ENCODE peak calls at places on chromosomes 1 and 21, in eight cellular contexts. S is stomach, E is heart left ventricle, Q is body of pancreas, I is K562, Z is Peyer's patch, K is right lobe of liver, X is tibial nerve. C is an unnamed sample. For H3K27me3, the result is how much of the 10 kb centered on the place peaks cover.

GRCh38 chr21:43958364-43959158 is 53.5 kb upstream of the TRAPPC10 start:
- DNase-seq in X (no peak), K (no peak), Q (no peak), Z (no peak), S (no peak), I (no peak), E (no peak), C (no peak)

GRCh38 chr1:114180742-114181141 is 27.1 kb upstream of the SYT6 start:
- DNase-seq in X (no peak), Z (no peak), S (no peak), K (peak), I (no peak), E (no peak), Q (no peak), C (no peak)

GRCh38 chr1:38178236-38178635 is 131.6 kb upstream of the POU3F1 start:
- DNase-seq in I (no peak), Z (no peak), K (no peak), Q (no peak), E (no peak), S (no peak), X (no peak), C (no peak)

GRCh38 chr1:211951856-211952255 is 83.5 kb downstream of the INTS7 start:
- DNase-seq in Z (no peak), S (no peak), X (no peak), E (no peak), I (no peak), Q (no peak), K (no peak), C (no peak)

GRCh38 chr1:8424539-8425116 is 106.7 kb downstream of the SLC45A1 start:
- DNase-seq in Z (peak), X (peak), E (peak), I (peak), Q (peak), S (peak), K (no peak), C (peak)

GRCh38 chr1:170063109-170063826 is 11.2 kb downstream of the KIFAP3 start:
- DNase-seq in Z (no peak), K (no peak), Q (no peak), E (no peak), I (peak), S (no peak), X (no peak), C (no peak)

GRCh38 chr1:40774266-40774998 is 9.2 kb upstream of the KCNQ4 start:
- DNase-seq in K (peak), E (peak), I (peak), X (peak), S (peak), Z (peak), Q (peak), C (peak)

GRCh38 chr1:66330711-66331110 is 203.2 kb upstream of the SGIP1 start:
- DNase-seq in Q (no peak), K (no peak), S (no peak), E (no peak), I (no peak), X (no peak), Z (no peak), C (no peak)

GRCh38 chr1:227947678-227948492 is at the start of gene WNT9A:
- DNase-seq in K (peak), X (no peak), I (peak), Z (no peak), S (peak), E (peak), Q (peak), C (peak)

GRCh38 chr1:193115629-193116227 is 6.1 kb upstream of the CDC73 start:
- DNase-seq in X (no peak), E (no peak), Z (no peak), S (no peak), K (no peak), Q (no peak), I (peak), C (peak)

GRCh38 chr1:230167419-230167852 is 100.4 kb downstream of the GALNT2 start:
- DNase-seq in Z (no peak), K (no peak), I (peak), S (no peak), Q (no peak), E (no peak), X (no peak), C (no peak)

GRCh38 chr1:204716687-204717086 is 31.1 kb upstream of the LRRN2 start:
- DNase-seq in Z (no peak), E (no peak), S (no peak), Q (no peak), X (no peak), K (no peak), I (no peak), C (no peak)

GRCh38 chr1:182666736-182667135 is 17.7 kb downstream of the RGS8 start:
- DNase-seq in E (no peak), X (no peak), Q (no peak), K (no peak), S (no peak), Z (no peak), I (no peak), C (no peak)

GRCh38 chr1:51215169-51215568 is 20.9 kb upstream of the RNF11 start:
- DNase-seq in Z (no peak), Q (no peak), S (no peak), E (no peak), X (no peak), K (no peak), I (no peak), C (no peak)

GRCh38 chr1:176866011-176866410 is 298.5 kb downstream of the ASTN1 start:
- DNase-seq in Z (no peak), X (no peak), Q (no peak), S (no peak), K (no peak), I (no peak), E (no peak), C (no peak)

GRCh38 chr1:176576670-176577069 is 113.7 kb downstream of the PAPPA2 start:
- DNase-seq in Q (no peak), Z (no peak), E (no peak), I (no peak), S (no peak), K (no peak), X (no peak), C (no peak)

GRCh38 chr1:116982319-116983004 is 19.1 kb upstream of the CD101 start:
- DNase-seq in S (no peak), Q (peak), K (no peak), X (no peak), Z (no peak), E (no peak), I (no peak), C (no peak)

GRCh38 chr1:35447278-35447677 is 109.9 kb downstream of the KIAA0319L start:
- DNase-seq in Q (no peak), X (no peak), S (no peak), K (no peak), E (no peak), I (no peak), Z (no peak), C (no peak)

GRCh38 chr1:209612646-209613350 is 29.3 kb downstream of the CAMK1G start:
- DNase-seq in E (no peak), X (no peak), I (no peak), K (no peak), S (no peak), Q (no peak), Z (no peak), C (no peak)

GRCh38 chr1:168835153-168835648 is 106.2 kb upstream of the DPT start:
- DNase-seq in Z (no peak), S (no peak), E (no peak), K (no peak), X (no peak), Q (no peak), I (no peak), C (no peak)

GRCh38 chr1:117646007-117646913 is 40.4 kb downstream of the TENT5C start:
- DNase-seq in Z (no peak), Q (no peak), I (peak), S (no peak), K (no peak), X (no peak), E (no peak), C (no peak)

GRCh38 chr21:35189077-35189863 is 140.2 kb upstream of the RUNX1 start:
- DNase-seq in Z (no peak), I (no peak), E (no peak), S (no peak), Q (no peak), X (no peak), K (no peak), C (peak)

GRCh38 chr1:246597340-246597739 is 31.1 kb downstream of the CNST start:
- DNase-seq in Q (peak), K (no peak), Z (no peak), X (no peak), I (no peak), S (peak), E (peak), C (peak)

GRCh38 chr1:221473392-221473791 is 268.5 kb downstream of the DUSP10 start:
- DNase-seq in E (no peak), K (no peak), S (no peak), Q (no peak), I (peak), Z (no peak), X (no peak), C (no peak)

GRCh38 chr1:30749691-30750583 is 7.6 kb downstream of the LAPTM5 start:
- DNase-seq in K (no peak), S (no peak), X (no peak), Z (peak), E (no peak), I (no peak), Q (no peak), C (no peak)

DNA sequence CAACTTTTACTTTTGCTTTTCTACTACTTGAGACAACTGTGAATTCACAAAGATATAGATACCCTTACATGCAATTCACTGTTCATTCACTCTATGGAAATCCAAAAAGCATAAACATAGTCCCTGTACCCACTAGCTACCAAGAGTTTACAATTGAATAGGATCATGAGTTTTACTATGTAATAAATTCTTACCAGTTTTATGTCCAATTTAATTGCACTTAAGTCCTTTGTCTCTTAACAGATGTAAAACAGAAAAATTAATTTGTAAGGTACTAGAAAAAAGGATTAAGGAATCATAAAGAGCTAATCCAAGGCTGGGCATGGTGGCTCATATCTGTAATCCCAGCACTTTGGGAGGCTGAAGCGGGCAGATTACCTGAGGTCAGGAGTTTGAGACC is 24.4 kb downstream of the DIPK1A start:
- DNase-seq in X (no peak), E (no peak), S (no peak), K (no peak), I (no peak), Q (no peak), Z (no peak), C (no peak)
- H3K27me3 ChIP-seq in X (under half), E (under half), S (under half), K (under half), I (under half), Q (under half), Z (under half), C (under half)

GRCh38 chr1:206556047-206556747 is 48.9 kb downstream of the RASSF5 start:
- DNase-seq in X (no peak), E (no peak), S (no peak), Q (no peak), K (no peak), I (no peak), Z (no peak), C (no peak)

GRCh38 chr1:206559661-206559995 is 52.3 kb downstream of the RASSF5 start:
- DNase-seq in E (no peak), X (no peak), Z (no peak), I (peak), S (no peak), Q (no peak), K (no peak), C (no peak)

GRCh38 chr1:206556748-206557635 is 49.7 kb downstream of the RASSF5 start:
- DNase-seq in Q (peak), S (peak), Z (peak), X (peak), I (peak), E (peak), K (peak), C (peak)

GRCh38 chr1:206558794-206559660 is 51.7 kb downstream of the RASSF5 start:
- DNase-seq in I (peak), K (no peak), X (no peak), S (no peak), Q (no peak), Z (peak), E (no peak), C (no peak)

GRCh38 chr1:206557636-206558473 is 50.5 kb downstream of the RASSF5 start:
- DNase-seq in I (peak), Z (peak), Q (no peak), X (no peak), S (peak), K (no peak), E (no peak), C (no peak)
- TF ChIP-seq POLR2A in I (no peak), Z (no peak), Q (no peak), X (no peak), S (no peak), K (no peak), E (no peak), C (no peak)

DNA sequence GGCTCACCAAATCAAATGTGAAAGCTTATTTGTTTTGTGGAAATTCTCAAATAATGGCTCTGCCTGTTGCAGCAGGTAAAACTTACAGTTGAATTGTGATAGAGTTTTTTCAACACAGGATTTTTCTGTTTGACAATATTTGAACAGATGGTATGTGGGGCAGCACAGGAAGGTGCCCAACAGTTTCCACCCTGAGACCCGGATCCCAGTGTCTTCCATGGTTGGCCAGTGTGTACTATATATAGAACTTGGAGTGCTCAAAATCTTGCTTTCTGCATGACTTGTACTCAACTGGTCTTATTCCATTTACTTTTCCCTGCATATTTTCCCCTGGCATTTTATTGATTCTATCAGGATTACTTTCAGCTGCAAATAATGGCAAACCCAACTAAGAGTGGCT is 90.7 kb upstream of the SIM2 start:
- DNase-seq in S (no peak), X (no peak), I (no peak), K (no peak), Q (no peak), Z (no peak), E (no peak), C (no peak)
- H3K27me3 ChIP-seq in S (under half), X (under half), I (under half), K (under half), Q (under half), Z (under half), E (under half), C (under half)

GRCh38 chr1:153540394-153541361 is at the start of gene S100A5:
- DNase-seq in S (no peak), Q (no peak), K (no peak), I (peak), X (no peak), E (no peak), Z (peak), C (no peak)

GRCh38 chr1:153537376-153537730 is 1.6 kb upstream of the S100A6 start:
- DNase-seq in Q (no peak), I (no peak), Z (no peak), X (no peak), E (no peak), S (no peak), K (no peak), C (no peak)

GRCh38 chr1:153539395-153540093 is 1.2 kb downstream of the S100A5 start:
- DNase-seq in Q (no peak), Z (no peak), X (no peak), E (no peak), I (no peak), K (no peak), S (no peak), C (no peak)

GRCh38 chr1:153536618-153537375 is 1.0 kb upstream of the S100A6 start:
- DNase-seq in S (peak), K (no peak), Q (no peak), Z (no peak), X (no peak), E (no peak), I (no peak), C (no peak)

DNA sequence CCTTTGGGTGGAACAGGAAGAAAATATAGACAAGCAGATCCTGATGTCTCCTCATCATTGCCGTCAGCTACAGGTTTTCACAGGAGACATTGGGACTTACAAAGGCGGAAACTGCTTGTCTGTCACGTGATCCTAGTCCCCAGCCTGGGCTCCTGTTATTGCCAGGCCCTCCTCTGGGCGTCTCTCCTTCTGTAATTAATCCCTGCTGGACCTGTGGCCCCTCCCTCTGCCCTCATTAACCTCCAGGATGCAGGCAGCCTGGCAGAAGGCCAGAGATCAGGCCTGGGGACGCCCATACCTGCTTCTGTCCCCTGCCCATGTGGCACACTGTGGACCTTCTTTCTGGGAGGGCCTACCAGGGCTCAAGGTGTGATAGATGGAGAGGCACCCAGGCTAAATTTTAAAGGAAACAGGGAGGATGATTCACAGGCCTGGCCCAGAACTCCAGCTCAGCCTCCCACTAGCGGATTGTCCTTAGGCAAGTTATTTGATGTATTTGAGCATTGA is 2.4 kb downstream of the S100A5 start:
- DNase-seq in Q (peak), K (no peak), X (no peak), Z (no peak), E (no peak), S (peak), I (peak), C (no peak)
- TF ChIP-seq POLR2A in Q (no peak), K (no peak), X (no peak), Z (no peak), E (no peak), S (no peak), I (no peak), C (no peak)

DNA sequence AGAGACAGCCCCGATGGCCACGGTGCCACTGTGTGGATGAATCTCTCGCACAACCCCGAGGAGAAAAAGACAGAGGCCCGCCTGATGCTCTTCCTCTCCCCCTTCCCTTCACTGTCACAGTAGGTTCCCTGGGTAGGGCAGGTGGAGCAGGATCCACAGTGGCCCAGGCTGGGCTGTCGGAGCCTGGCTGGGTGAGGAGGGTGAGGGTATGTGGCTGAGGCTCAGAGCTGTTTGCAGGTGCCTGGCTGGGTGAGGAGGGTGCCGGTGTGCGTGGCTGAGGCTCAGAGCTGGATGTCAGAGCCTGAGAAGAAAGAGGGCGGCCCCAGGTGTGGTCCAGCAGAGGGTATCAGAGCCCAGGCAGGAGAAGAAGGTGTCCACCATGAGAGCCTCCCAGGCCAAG is 2.7 kb downstream of the CFAP74 start:
- DNase-seq in Q (no peak), Z (no peak), E (no peak), K (no peak), S (no peak), I (no peak), X (no peak), C (no peak)
- H3K27me3 ChIP-seq in Q (under half), Z (under half), E (half or more), K (under half), S (under half), I (under half), X (half or more), C (under half)

GRCh38 chr1:15834406-15835204 is 12.9 kb upstream of the SPEN start:
- DNase-seq in S (peak), Z (peak), K (peak), E (peak), I (peak), X (peak), Q (peak), C (peak)
- TF ChIP-seq POLR2A in S (peak), Z (peak), K (peak), E (no peak), I (peak), X (peak), Q (peak), C (peak)

C was measured in uterus.